ENCODE peak calls at places on chromosomes 7 and 10, in nine cellular contexts. One of them, this sample, is unnamed. For H3K4me1, the result is how much of the 10 kb centered on the place peaks cover.

GRCh38 chr7:101996131-101996691 is 178.8 kb downstream of the CUX1 start:
- DNase-seq in mammary epithelial cell: no peak
- DNase-seq in aorta: no peak
- DNase-seq in SJSA1: no peak
- DNase-seq in mesendoderm: no peak
- DNase-seq in MM.1S: no peak
- DNase-seq in iPS DF 6.9: no peak
- DNase-seq in fibroblast of lung: no peak
- DNase-seq in IMR-90: no peak
- DNase-seq in this sample: no peak

GRCh38 chr7:75880242-75880641 is 1.4 kb downstream of the RHBDD2 start:
- DNase-seq in mammary epithelial cell: no peak
- DNase-seq in aorta: no peak
- DNase-seq in SJSA1: no peak
- DNase-seq in mesendoderm: no peak
- DNase-seq in MM.1S: no peak
- DNase-seq in iPS DF 6.9: no peak
- DNase-seq in fibroblast of lung: no peak
- DNase-seq in IMR-90: no peak
- DNase-seq in this sample: no peak

GRCh38 chr7:16365952-16366351 is 55.4 kb downstream of the CRPPA start:
- DNase-seq in mammary epithelial cell: no peak
- DNase-seq in aorta: no peak
- DNase-seq in SJSA1: no peak
- DNase-seq in mesendoderm: no peak
- DNase-seq in MM.1S: no peak
- DNase-seq in iPS DF 6.9: no peak
- DNase-seq in fibroblast of lung: no peak
- DNase-seq in IMR-90: no peak
- DNase-seq in this sample: no peak

GRCh38 chr10:45505336-45505735 is 131.3 kb downstream of the ALOX5 start:
- DNase-seq in mammary epithelial cell: no peak
- DNase-seq in aorta: no peak
- DNase-seq in SJSA1: no peak
- DNase-seq in mesendoderm: peak
- DNase-seq in MM.1S: no peak
- DNase-seq in iPS DF 6.9: no peak
- DNase-seq in fibroblast of lung: no peak
- DNase-seq in IMR-90: no peak
- DNase-seq in this sample: no peak

GRCh38 chr7:4689668-4690067 is 7.6 kb downstream of the FOXK1 start:
- DNase-seq in mammary epithelial cell: no peak
- DNase-seq in aorta: peak
- DNase-seq in SJSA1: no peak
- DNase-seq in mesendoderm: no peak
- DNase-seq in MM.1S: no peak
- DNase-seq in iPS DF 6.9: no peak
- DNase-seq in fibroblast of lung: no peak
- DNase-seq in IMR-90: no peak
- DNase-seq in this sample: no peak

GRCh38 chr7:101740981-101741725 is 76.3 kb upstream of the CUX1 start:
- DNase-seq in mammary epithelial cell: no peak
- DNase-seq in aorta: no peak
- DNase-seq in SJSA1: no peak
- DNase-seq in mesendoderm: no peak
- DNase-seq in MM.1S: peak
- DNase-seq in iPS DF 6.9: no peak
- DNase-seq in fibroblast of lung: no peak
- DNase-seq in IMR-90: no peak
- DNase-seq in this sample: no peak

GRCh38 chr7:139522830-139523198 is 671 bp upstream of the CLEC2L start:
- DNase-seq in mammary epithelial cell: no peak
- DNase-seq in aorta: no peak
- DNase-seq in SJSA1: no peak
- DNase-seq in mesendoderm: no peak
- DNase-seq in MM.1S: no peak
- DNase-seq in iPS DF 6.9: no peak
- DNase-seq in fibroblast of lung: no peak
- DNase-seq in IMR-90: no peak
- DNase-seq in this sample: no peak

GRCh38 chr10:18400911-18401260 is 250.5 kb downstream of the NSUN6 start:
- DNase-seq in mammary epithelial cell: no peak
- DNase-seq in aorta: no peak
- DNase-seq in SJSA1: no peak
- DNase-seq in mesendoderm: peak
- DNase-seq in MM.1S: peak
- DNase-seq in iPS DF 6.9: no peak
- DNase-seq in fibroblast of lung: no peak
- DNase-seq in IMR-90: no peak
- DNase-seq in this sample: no peak

GRCh38 chr10:90484518-90484917 is 373.3 kb downstream of the HTR7 start:
- DNase-seq in mammary epithelial cell: peak
- DNase-seq in aorta: peak
- DNase-seq in SJSA1: no peak
- DNase-seq in mesendoderm: peak
- DNase-seq in MM.1S: no peak
- DNase-seq in iPS DF 6.9: no peak
- DNase-seq in fibroblast of lung: no peak
- DNase-seq in IMR-90: no peak
- DNase-seq in this sample: no peak

GRCh38 chr7:113143486-113144257 is 25.3 kb upstream of the SMIM30 start:
- DNase-seq in mammary epithelial cell: no peak
- DNase-seq in aorta: no peak
- DNase-seq in SJSA1: no peak
- DNase-seq in mesendoderm: no peak
- DNase-seq in MM.1S: peak
- DNase-seq in iPS DF 6.9: no peak
- DNase-seq in fibroblast of lung: no peak
- DNase-seq in IMR-90: no peak
- DNase-seq in this sample: no peak

GRCh38 chr10:93469454-93469853 is 12.7 kb downstream of the MYOF start:
- DNase-seq in mammary epithelial cell: no peak
- DNase-seq in aorta: peak
- DNase-seq in SJSA1: no peak
- DNase-seq in mesendoderm: no peak
- DNase-seq in MM.1S: no peak
- DNase-seq in iPS DF 6.9: no peak
- DNase-seq in fibroblast of lung: no peak
- DNase-seq in IMR-90: no peak
- DNase-seq in this sample: no peak

GRCh38 chr7:135714534-135715009 is 13.4 kb downstream of the SLC13A4 start:
- DNase-seq in mammary epithelial cell: peak
- DNase-seq in aorta: peak
- DNase-seq in SJSA1: peak
- DNase-seq in mesendoderm: peak
- DNase-seq in MM.1S: no peak
- DNase-seq in iPS DF 6.9: no peak
- DNase-seq in fibroblast of lung: peak
- DNase-seq in IMR-90: peak
- DNase-seq in this sample: peak

GRCh38 chr7:44103941-44104879 is at the start of gene AEBP1:
- DNase-seq in mammary epithelial cell: no peak
- DNase-seq in aorta: peak
- DNase-seq in SJSA1: no peak
- DNase-seq in mesendoderm: peak
- DNase-seq in MM.1S: no peak
- DNase-seq in iPS DF 6.9: no peak
- DNase-seq in fibroblast of lung: no peak
- DNase-seq in IMR-90: no peak
- DNase-seq in this sample: peak

GRCh38 chr7:44104880-44105771 is 981 bp downstream of the AEBP1 start:
- DNase-seq in mammary epithelial cell: peak
- DNase-seq in aorta: peak
- DNase-seq in SJSA1: no peak
- DNase-seq in mesendoderm: peak
- DNase-seq in MM.1S: no peak
- DNase-seq in iPS DF 6.9: no peak
- DNase-seq in fibroblast of lung: peak
- DNase-seq in IMR-90: peak
- DNase-seq in this sample: peak

GRCh38 chr7:44102846-44103565 is 1.1 kb upstream of the AEBP1 start:
- DNase-seq in mammary epithelial cell: no peak
- DNase-seq in aorta: peak
- DNase-seq in SJSA1: no peak
- DNase-seq in mesendoderm: no peak
- DNase-seq in MM.1S: no peak
- DNase-seq in iPS DF 6.9: no peak
- DNase-seq in fibroblast of lung: no peak
- DNase-seq in IMR-90: no peak
- DNase-seq in this sample: no peak

GRCh38 chr7:44101966-44102845 is 1.9 kb upstream of the AEBP1 start:
- DNase-seq in mammary epithelial cell: peak
- DNase-seq in aorta: peak
- DNase-seq in SJSA1: no peak
- DNase-seq in mesendoderm: no peak
- DNase-seq in MM.1S: no peak
- DNase-seq in iPS DF 6.9: no peak
- DNase-seq in fibroblast of lung: peak
- DNase-seq in IMR-90: peak
- DNase-seq in this sample: no peak

DNA sequence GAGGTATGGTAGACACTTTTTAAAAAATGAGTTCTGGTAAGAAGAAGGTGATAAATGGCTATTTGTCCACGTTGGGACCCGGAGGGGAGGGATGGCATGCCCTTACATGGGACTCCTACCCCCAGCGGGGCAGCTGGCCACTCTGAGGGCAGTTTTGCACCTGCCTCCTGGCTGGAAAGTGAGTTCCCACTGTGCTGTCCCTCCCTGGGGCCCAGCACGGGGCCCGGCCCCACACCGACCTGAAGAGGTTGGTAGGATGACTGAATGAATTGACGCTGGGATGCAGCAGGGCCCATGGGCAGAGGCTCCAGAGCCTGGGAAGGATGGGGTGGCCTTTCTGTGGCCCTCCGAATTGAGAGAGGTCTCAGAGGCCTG is 592 bp upstream of the AEBP1 start:
- DNase-seq in mammary epithelial cell: no peak
- DNase-seq in aorta: peak
- DNase-seq in SJSA1: no peak
- DNase-seq in mesendoderm: no peak
- DNase-seq in MM.1S: no peak
- DNase-seq in iPS DF 6.9: no peak
- DNase-seq in fibroblast of lung: no peak
- DNase-seq in IMR-90: no peak
- DNase-seq in this sample: no peak
- H3K4me1 ChIP-seq in mammary epithelial cell: under half
- H3K4me1 ChIP-seq in aorta: under half
- H3K4me1 ChIP-seq in SJSA1: under half
- H3K4me1 ChIP-seq in mesendoderm: under half
- H3K4me1 ChIP-seq in MM.1S: under half
- H3K4me1 ChIP-seq in iPS DF 6.9: under half
- H3K4me1 ChIP-seq in fibroblast of lung: under half
- H3K4me1 ChIP-seq in IMR-90: under half
- H3K4me1 ChIP-seq in this sample: under half

GRCh38 chr7:105020926-105021325 is 6.9 kb downstream of the KMT2E start:
- DNase-seq in mammary epithelial cell: no peak
- DNase-seq in aorta: no peak
- DNase-seq in SJSA1: no peak
- DNase-seq in mesendoderm: no peak
- DNase-seq in MM.1S: no peak
- DNase-seq in iPS DF 6.9: no peak
- DNase-seq in fibroblast of lung: no peak
- DNase-seq in IMR-90: no peak
- DNase-seq in this sample: no peak
- H3K4me1 ChIP-seq in mammary epithelial cell: under half
- H3K4me1 ChIP-seq in aorta: under half
- H3K4me1 ChIP-seq in SJSA1: under half
- H3K4me1 ChIP-seq in mesendoderm: under half
- H3K4me1 ChIP-seq in MM.1S: under half
- H3K4me1 ChIP-seq in iPS DF 6.9: under half
- H3K4me1 ChIP-seq in fibroblast of lung: under half
- H3K4me1 ChIP-seq in IMR-90: under half
- H3K4me1 ChIP-seq in this sample: under half

GRCh38 chr10:30818010-30818660 is 188.6 kb upstream of the LYZL2 start:
- DNase-seq in mammary epithelial cell: no peak
- DNase-seq in aorta: peak
- DNase-seq in SJSA1: no peak
- DNase-seq in mesendoderm: no peak
- DNase-seq in MM.1S: no peak
- DNase-seq in iPS DF 6.9: no peak
- DNase-seq in fibroblast of lung: peak
- DNase-seq in IMR-90: peak
- DNase-seq in this sample: no peak

GRCh38 chr10:30818854-30819253 is 189.3 kb upstream of the LYZL2 start:
- DNase-seq in mammary epithelial cell: peak
- DNase-seq in aorta: peak
- DNase-seq in SJSA1: no peak
- DNase-seq in mesendoderm: no peak
- DNase-seq in MM.1S: no peak
- DNase-seq in iPS DF 6.9: no peak
- DNase-seq in fibroblast of lung: no peak
- DNase-seq in IMR-90: no peak
- DNase-seq in this sample: no peak

GRCh38 chr10:30816812-30817193 is 187.2 kb upstream of the LYZL2 start:
- DNase-seq in mammary epithelial cell: no peak
- DNase-seq in aorta: no peak
- DNase-seq in SJSA1: no peak
- DNase-seq in mesendoderm: no peak
- DNase-seq in MM.1S: no peak
- DNase-seq in iPS DF 6.9: no peak
- DNase-seq in fibroblast of lung: no peak
- DNase-seq in IMR-90: no peak
- DNase-seq in this sample: no peak

GRCh38 chr10:30816144-30816811 is 186.7 kb upstream of the LYZL2 start:
- DNase-seq in mammary epithelial cell: no peak
- DNase-seq in aorta: no peak
- DNase-seq in SJSA1: no peak
- DNase-seq in mesendoderm: no peak
- DNase-seq in MM.1S: no peak
- DNase-seq in iPS DF 6.9: no peak
- DNase-seq in fibroblast of lung: no peak
- DNase-seq in IMR-90: no peak
- DNase-seq in this sample: no peak

DNA sequence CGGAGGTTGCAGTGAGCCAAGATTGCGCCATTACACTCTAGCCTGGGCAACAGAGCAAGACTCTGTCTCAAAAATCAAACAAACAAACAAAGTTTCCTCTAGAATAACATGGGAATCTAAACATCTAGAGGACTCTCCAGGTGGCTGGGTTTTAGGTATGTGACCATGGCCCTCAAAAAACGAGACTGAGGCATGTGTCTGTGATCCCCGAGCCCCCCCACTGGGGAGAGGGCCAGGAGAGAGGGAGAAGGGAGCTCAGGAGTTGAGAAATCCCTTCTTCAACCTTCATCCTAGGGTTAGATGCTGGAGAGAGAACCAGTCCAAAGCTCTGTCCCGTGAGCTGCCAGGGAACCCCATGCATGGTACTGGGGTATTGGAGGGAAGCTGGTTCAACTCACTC is 188.0 kb upstream of the LYZL2 start:
- DNase-seq in mammary epithelial cell: no peak
- DNase-seq in aorta: no peak
- DNase-seq in SJSA1: no peak
- DNase-seq in mesendoderm: no peak
- DNase-seq in MM.1S: no peak
- DNase-seq in iPS DF 6.9: no peak
- DNase-seq in fibroblast of lung: no peak
- DNase-seq in IMR-90: no peak
- DNase-seq in this sample: no peak
- H3K4me1 ChIP-seq in mammary epithelial cell: under half
- H3K4me1 ChIP-seq in aorta: under half
- H3K4me1 ChIP-seq in SJSA1: under half
- H3K4me1 ChIP-seq in mesendoderm: under half
- H3K4me1 ChIP-seq in MM.1S: under half
- H3K4me1 ChIP-seq in iPS DF 6.9: under half
- H3K4me1 ChIP-seq in fibroblast of lung: under half
- H3K4me1 ChIP-seq in IMR-90: under half
- H3K4me1 ChIP-seq in this sample: under half

GRCh38 chr10:80515941-80516340 is 21.8 kb upstream of the SH2D4B start:
- DNase-seq in mammary epithelial cell: no peak
- DNase-seq in aorta: peak
- DNase-seq in SJSA1: no peak
- DNase-seq in mesendoderm: no peak
- DNase-seq in MM.1S: no peak
- DNase-seq in iPS DF 6.9: no peak
- DNase-seq in fibroblast of lung: no peak
- DNase-seq in IMR-90: no peak
- DNase-seq in this sample: no peak
- H3K4me1 ChIP-seq in mammary epithelial cell: under half
- H3K4me1 ChIP-seq in aorta: under half
- H3K4me1 ChIP-seq in SJSA1: under half
- H3K4me1 ChIP-seq in mesendoderm: under half
- H3K4me1 ChIP-seq in MM.1S: under half
- H3K4me1 ChIP-seq in iPS DF 6.9: under half
- H3K4me1 ChIP-seq in fibroblast of lung: under half
- H3K4me1 ChIP-seq in IMR-90: under half
- H3K4me1 ChIP-seq in this sample: under half

This sample was measured in neuronal stem cell.